ENCODE peak calls at places on chromosomes 13 and 19, in four cellular contexts. One of them, this sample, is unnamed.

GRCh38 chr13:48979892-48980291 is 4.2 kb downstream of the FNDC3A start:
- DNase-seq in endothelial cell of umbilical vein: no peak
- DNase-seq in body of pancreas: no peak
- DNase-seq in heart left ventricle: no peak
- DNase-seq in this sample: no peak

GRCh38 chr13:99265823-99266426 is 7.7 kb upstream of the GPR18 start:
- DNase-seq in endothelial cell of umbilical vein: peak; percentile 64
- DNase-seq in body of pancreas: no peak
- DNase-seq in heart left ventricle: no peak
- DNase-seq in this sample: no peak

GRCh38 chr19:46428278-46429141 is at the start of gene PNMA8C:
- DNase-seq in endothelial cell of umbilical vein: peak; percentile 38
- DNase-seq in body of pancreas: peak; percentile 68
- DNase-seq in heart left ventricle: peak; percentile 68
- DNase-seq in this sample: peak; percentile 76

GRCh38 chr19:16303755-16304154 is 20.9 kb upstream of the KLF2 start:
- DNase-seq in endothelial cell of umbilical vein: peak; percentile 84
- DNase-seq in body of pancreas: no peak
- DNase-seq in heart left ventricle: no peak
- DNase-seq in this sample: peak; percentile 72

GRCh38 chr19:48090281-48090802 is 20.3 kb downstream of the PLA2G4C start:
- DNase-seq in endothelial cell of umbilical vein: no peak
- DNase-seq in body of pancreas: no peak
- DNase-seq in heart left ventricle: no peak
- DNase-seq in this sample: no peak

GRCh38 chr13:29294869-29295268 is 300.6 kb downstream of the SLC7A1 start:
- DNase-seq in endothelial cell of umbilical vein: no peak
- DNase-seq in body of pancreas: no peak
- DNase-seq in heart left ventricle: no peak
- DNase-seq in this sample: no peak

GRCh38 chr13:44437356-44438233 is 64.0 kb downstream of the SERP2 start:
- DNase-seq in endothelial cell of umbilical vein: peak; percentile 70
- DNase-seq in body of pancreas: no peak
- DNase-seq in heart left ventricle: no peak
- DNase-seq in this sample: no peak

GRCh38 chr19:10566658-10567410 is 1.0 kb upstream of the KRI1 start:
- DNase-seq in endothelial cell of umbilical vein: no peak
- DNase-seq in body of pancreas: peak; percentile 35
- DNase-seq in heart left ventricle: no peak
- DNase-seq in this sample: peak; percentile 42

GRCh38 chr19:19746286-19747213 is 13.6 kb upstream of the ZNF14 start:
- DNase-seq in endothelial cell of umbilical vein: no peak
- DNase-seq in body of pancreas: no peak
- DNase-seq in heart left ventricle: no peak
- DNase-seq in this sample: no peak

GRCh38 chr19:11286312-11286974 is 9.5 kb upstream of the TSPAN16 start:
- DNase-seq in endothelial cell of umbilical vein: peak; percentile 75
- DNase-seq in body of pancreas: no peak
- DNase-seq in heart left ventricle: peak; percentile 75
- DNase-seq in this sample: no peak

GRCh38 chr13:48631441-48631840 is 22.3 kb upstream of the CYSLTR2 start:
- DNase-seq in endothelial cell of umbilical vein: no peak
- DNase-seq in body of pancreas: no peak
- DNase-seq in heart left ventricle: no peak
- DNase-seq in this sample: no peak

GRCh38 chr19:5851302-5851701 is at the start of gene FUT3:
- DNase-seq in endothelial cell of umbilical vein: no peak
- DNase-seq in body of pancreas: peak; percentile 56
- DNase-seq in heart left ventricle: no peak
- DNase-seq in this sample: no peak

GRCh38 chr19:41599175-41599966 is 23.4 kb downstream of the CEACAM21 start:
- DNase-seq in endothelial cell of umbilical vein: no peak
- DNase-seq in body of pancreas: no peak
- DNase-seq in heart left ventricle: no peak
- DNase-seq in this sample: no peak

GRCh38 chr13:68030152-68030809 is 800.1 kb upstream of the PCDH9 start:
- DNase-seq in endothelial cell of umbilical vein: no peak
- DNase-seq in body of pancreas: no peak
- DNase-seq in heart left ventricle: no peak
- DNase-seq in this sample: no peak

GRCh38 chr13:36822786-36823185 is 3.8 kb downstream of the RFXAP start:
- DNase-seq in endothelial cell of umbilical vein: peak; percentile 64
- DNase-seq in body of pancreas: no peak
- DNase-seq in heart left ventricle: no peak
- DNase-seq in this sample: no peak

GRCh38 chr19:13277104-13277809 is 127.0 kb downstream of the IER2 start:
- DNase-seq in endothelial cell of umbilical vein: peak; percentile 78
- DNase-seq in body of pancreas: peak; percentile 56
- DNase-seq in heart left ventricle: peak; percentile 50
- DNase-seq in this sample: peak; percentile 43

GRCh38 chr13:105097501-105097900 is 1438.0 kb downstream of the EFNB2 start:
- DNase-seq in endothelial cell of umbilical vein: peak; percentile 4
- DNase-seq in body of pancreas: no peak
- DNase-seq in heart left ventricle: no peak
- DNase-seq in this sample: no peak
- TF ChIP-seq CTCF in endothelial cell of umbilical vein: no peak
- TF ChIP-seq CTCF in body of pancreas: no peak
- TF ChIP-seq CTCF in heart left ventricle: no peak
- TF ChIP-seq CTCF in this sample: no peak

GRCh38 chr19:55345101-55345817 is 5.6 kb downstream of the KMT5C start:
- DNase-seq in endothelial cell of umbilical vein: no peak
- DNase-seq in body of pancreas: no peak
- DNase-seq in heart left ventricle: no peak
- DNase-seq in this sample: no peak
- TF ChIP-seq POLR2A in endothelial cell of umbilical vein: no peak
- TF ChIP-seq POLR2A in body of pancreas: no peak
- TF ChIP-seq POLR2A in heart left ventricle: no peak
- TF ChIP-seq POLR2A in this sample: no peak

GRCh38 chr13:33761744-33762143 is 56.2 kb upstream of the RFC3 start:
- DNase-seq in endothelial cell of umbilical vein: no peak
- DNase-seq in body of pancreas: peak; percentile 24
- DNase-seq in heart left ventricle: no peak
- DNase-seq in this sample: no peak
- TF ChIP-seq CTCF in endothelial cell of umbilical vein: no peak
- TF ChIP-seq CTCF in body of pancreas: no peak
- TF ChIP-seq CTCF in heart left ventricle: no peak
- TF ChIP-seq CTCF in this sample: no peak

GRCh38 chr19:35294328-35294727 is 2.4 kb downstream of the MAG start:
- DNase-seq in endothelial cell of umbilical vein: no peak
- DNase-seq in body of pancreas: no peak
- DNase-seq in heart left ventricle: no peak
- DNase-seq in this sample: no peak
- TF ChIP-seq POLR2A in endothelial cell of umbilical vein: no peak
- TF ChIP-seq POLR2A in body of pancreas: no peak
- TF ChIP-seq POLR2A in heart left ventricle: no peak
- TF ChIP-seq POLR2A in this sample: no peak